ENCODE peak calls at places on chromosomes 7 and 10, in six cellular contexts. One of them, this sample, is unnamed. For H3K36me3, the result is how much of the 10 kb centered on the place peaks cover.

GRCh38 chr10:114403545-114404161 is 649 bp downstream of the AFAP1L2 start:
- DNase-seq in uterus: peak
- DNase-seq in IMR-90: no peak
- DNase-seq in HCT116: no peak
- DNase-seq in upper lobe of left lung: peak
- DNase-seq in adrenal gland: no peak
- DNase-seq in this sample: peak

GRCh38 chr7:106744507-106745180 is 83.7 kb upstream of the CCDC71L start:
- DNase-seq in uterus: no peak
- DNase-seq in IMR-90: no peak
- DNase-seq in HCT116: no peak
- DNase-seq in upper lobe of left lung: no peak
- DNase-seq in adrenal gland: no peak
- DNase-seq in this sample: no peak

GRCh38 chr10:116298586-116298985 is 25.6 kb upstream of the GFRA1 start:
- DNase-seq in uterus: no peak
- DNase-seq in IMR-90: no peak
- DNase-seq in HCT116: no peak
- DNase-seq in upper lobe of left lung: no peak
- DNase-seq in adrenal gland: no peak
- DNase-seq in this sample: no peak

GRCh38 chr7:106205621-106206222 is 79.1 kb downstream of the NAMPT start:
- DNase-seq in uterus: no peak
- DNase-seq in IMR-90: peak
- DNase-seq in HCT116: no peak
- DNase-seq in upper lobe of left lung: no peak
- DNase-seq in adrenal gland: no peak
- DNase-seq in this sample: no peak

GRCh38 chr10:93445097-93445960 is 36.8 kb downstream of the MYOF start:
- DNase-seq in uterus: peak
- DNase-seq in IMR-90: peak
- DNase-seq in HCT116: peak
- DNase-seq in upper lobe of left lung: peak
- DNase-seq in adrenal gland: peak
- DNase-seq in this sample: peak

GRCh38 chr10:66717221-66717981 is 208.4 kb upstream of the LRRTM3 start:
- DNase-seq in uterus: no peak
- DNase-seq in IMR-90: no peak
- DNase-seq in HCT116: no peak
- DNase-seq in upper lobe of left lung: no peak
- DNase-seq in adrenal gland: no peak
- DNase-seq in this sample: no peak

GRCh38 chr7:18429547-18429946 is 66.0 kb upstream of the HDAC9 start:
- DNase-seq in uterus: no peak
- DNase-seq in IMR-90: peak
- DNase-seq in HCT116: no peak
- DNase-seq in upper lobe of left lung: no peak
- DNase-seq in adrenal gland: no peak
- DNase-seq in this sample: no peak

GRCh38 chr10:72276013-72276387 is 2.3 kb downstream of the DDIT4 start:
- DNase-seq in uterus: no peak
- DNase-seq in IMR-90: no peak
- DNase-seq in HCT116: peak
- DNase-seq in upper lobe of left lung: no peak
- DNase-seq in adrenal gland: peak
- DNase-seq in this sample: no peak

GRCh38 chr10:19845963-19846362 is 29.7 kb downstream of the PLXDC2 start:
- DNase-seq in uterus: no peak
- DNase-seq in IMR-90: no peak
- DNase-seq in HCT116: no peak
- DNase-seq in upper lobe of left lung: no peak
- DNase-seq in adrenal gland: no peak
- DNase-seq in this sample: no peak

GRCh38 chr7:91557789-91558396 is 293.7 kb downstream of the FZD1 start:
- DNase-seq in uterus: peak
- DNase-seq in IMR-90: peak
- DNase-seq in HCT116: peak
- DNase-seq in upper lobe of left lung: no peak
- DNase-seq in adrenal gland: no peak
- DNase-seq in this sample: no peak

GRCh38 chr7:22587322-22587721 is 87.3 kb upstream of the STEAP1B start:
- DNase-seq in uterus: no peak
- DNase-seq in IMR-90: no peak
- DNase-seq in HCT116: no peak
- DNase-seq in upper lobe of left lung: no peak
- DNase-seq in adrenal gland: no peak
- DNase-seq in this sample: no peak

GRCh38 chr10:26725837-26726727 is 28.6 kb downstream of the PDSS1 start:
- DNase-seq in uterus: peak
- DNase-seq in IMR-90: peak
- DNase-seq in HCT116: peak
- DNase-seq in upper lobe of left lung: no peak
- DNase-seq in adrenal gland: peak
- DNase-seq in this sample: peak

GRCh38 chr10:132710036-132710686 is 75.8 kb downstream of the NKX6-2 start:
- DNase-seq in uterus: no peak
- DNase-seq in IMR-90: no peak
- DNase-seq in HCT116: no peak
- DNase-seq in upper lobe of left lung: peak
- DNase-seq in adrenal gland: no peak
- DNase-seq in this sample: no peak

GRCh38 chr7:617614-618538 is 98.2 kb upstream of the PDGFA start:
- DNase-seq in uterus: no peak
- DNase-seq in IMR-90: no peak
- DNase-seq in HCT116: no peak
- DNase-seq in upper lobe of left lung: no peak
- DNase-seq in adrenal gland: no peak
- DNase-seq in this sample: no peak

GRCh38 chr7:149197675-149198074 is 2.3 kb downstream of the ZNF282 start:
- DNase-seq in uterus: no peak
- DNase-seq in IMR-90: no peak
- DNase-seq in HCT116: no peak
- DNase-seq in upper lobe of left lung: no peak
- DNase-seq in adrenal gland: no peak
- DNase-seq in this sample: no peak

GRCh38 chr10:16952010-16952550 is 134.9 kb upstream of the RSU1 start:
- DNase-seq in uterus: no peak
- DNase-seq in IMR-90: no peak
- DNase-seq in HCT116: no peak
- DNase-seq in upper lobe of left lung: no peak
- DNase-seq in adrenal gland: no peak
- DNase-seq in this sample: no peak

GRCh38 chr7:36312064-36312914 is 77.4 kb upstream of the ANLN start:
- DNase-seq in uterus: no peak
- DNase-seq in IMR-90: no peak
- DNase-seq in HCT116: no peak
- DNase-seq in upper lobe of left lung: no peak
- DNase-seq in adrenal gland: peak
- DNase-seq in this sample: no peak

GRCh38 chr7:47796347-47796746 is 151.9 kb downstream of the PKD1L1 start:
- DNase-seq in uterus: no peak
- DNase-seq in IMR-90: peak
- DNase-seq in HCT116: no peak
- DNase-seq in upper lobe of left lung: no peak
- DNase-seq in adrenal gland: peak
- DNase-seq in this sample: no peak

GRCh38 chr7:3998060-3998459 is 684.0 kb upstream of the FOXK1 start:
- DNase-seq in uterus: no peak
- DNase-seq in IMR-90: peak
- DNase-seq in HCT116: no peak
- DNase-seq in upper lobe of left lung: peak
- DNase-seq in adrenal gland: no peak
- DNase-seq in this sample: no peak

GRCh38 chr10:27742195-27742925 is 3.3 kb downstream of the MKX start:
- DNase-seq in uterus: peak
- DNase-seq in IMR-90: peak
- DNase-seq in HCT116: peak
- DNase-seq in upper lobe of left lung: peak
- DNase-seq in adrenal gland: peak
- DNase-seq in this sample: peak

GRCh38 chr7:1523208-1523607 is 7.3 kb upstream of the MAFK start:
- DNase-seq in uterus: no peak
- DNase-seq in IMR-90: no peak
- DNase-seq in HCT116: no peak
- DNase-seq in upper lobe of left lung: peak
- DNase-seq in adrenal gland: no peak
- DNase-seq in this sample: no peak

GRCh38 chr10:75244487-75245353 is 9.0 kb upstream of the COMTD1 start:
- DNase-seq in uterus: no peak
- DNase-seq in IMR-90: no peak
- DNase-seq in HCT116: no peak
- DNase-seq in upper lobe of left lung: no peak
- DNase-seq in adrenal gland: no peak
- DNase-seq in this sample: no peak
- H3K36me3 ChIP-seq in uterus: under half
- H3K36me3 ChIP-seq in IMR-90: under half
- H3K36me3 ChIP-seq in HCT116: under half
- H3K36me3 ChIP-seq in upper lobe of left lung: under half
- H3K36me3 ChIP-seq in adrenal gland: under half
- H3K36me3 ChIP-seq in this sample: under half

GRCh38 chr10:74500806-74501205 is 325.6 kb upstream of the KAT6B start:
- DNase-seq in uterus: no peak
- DNase-seq in IMR-90: peak
- DNase-seq in HCT116: no peak
- DNase-seq in upper lobe of left lung: no peak
- DNase-seq in adrenal gland: no peak
- DNase-seq in this sample: no peak

GRCh38 chr10:74502963-74503608 is 323.3 kb upstream of the KAT6B start:
- DNase-seq in uterus: no peak
- DNase-seq in IMR-90: peak
- DNase-seq in HCT116: peak
- DNase-seq in upper lobe of left lung: no peak
- DNase-seq in adrenal gland: no peak
- DNase-seq in this sample: no peak

GRCh38 chr10:74500026-74500704 is 326.2 kb upstream of the KAT6B start:
- DNase-seq in uterus: no peak
- DNase-seq in IMR-90: no peak
- DNase-seq in HCT116: no peak
- DNase-seq in upper lobe of left lung: no peak
- DNase-seq in adrenal gland: no peak
- DNase-seq in this sample: no peak
- H3K4me3 ChIP-seq in uterus: no peak
- H3K4me3 ChIP-seq in IMR-90: no peak
- H3K4me3 ChIP-seq in HCT116: no peak
- H3K4me3 ChIP-seq in upper lobe of left lung: no peak
- H3K4me3 ChIP-seq in adrenal gland: no peak
- H3K4me3 ChIP-seq in this sample: no peak

DNA sequence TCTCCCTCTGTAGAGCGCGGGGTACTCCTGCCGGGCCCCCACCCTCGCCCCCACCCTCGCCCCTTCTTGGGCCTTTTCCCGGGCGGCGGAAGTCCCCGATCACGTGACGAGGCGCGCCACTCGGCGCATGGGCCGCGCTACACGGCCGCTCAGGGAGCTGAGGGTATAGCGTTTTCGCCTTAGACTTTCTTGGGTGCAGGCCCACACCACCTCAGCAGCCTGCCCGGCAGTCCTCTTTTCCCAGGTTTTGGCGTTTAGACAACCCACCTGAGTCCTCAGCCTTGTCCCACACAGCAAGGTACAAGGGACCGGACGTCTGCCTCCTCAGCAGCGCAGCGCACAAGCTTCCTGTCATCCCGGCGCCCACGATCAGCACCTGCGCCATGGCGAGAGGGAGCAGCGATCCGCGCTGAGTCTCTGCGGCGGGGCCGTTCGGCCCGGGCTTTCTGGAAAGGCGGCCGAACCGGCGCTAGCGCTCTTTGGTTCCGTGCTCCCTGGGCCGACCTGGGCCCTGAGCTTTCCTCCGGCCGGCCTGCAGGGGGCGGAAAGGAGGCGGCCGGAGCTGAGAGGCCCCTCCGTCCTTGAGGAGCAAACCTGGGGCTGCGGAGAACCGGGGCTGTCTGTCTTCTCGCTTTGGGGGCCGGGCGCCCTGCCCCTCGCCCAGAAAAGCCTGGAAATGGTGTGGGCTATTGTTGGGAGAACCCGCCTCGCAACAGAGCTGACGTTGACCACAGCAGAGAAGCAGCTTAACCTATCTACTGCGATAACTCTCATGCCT is at the start of gene RNLS:
- DNase-seq in uterus: peak
- DNase-seq in IMR-90: peak
- DNase-seq in HCT116: no peak
- DNase-seq in upper lobe of left lung: peak
- DNase-seq in adrenal gland: peak
- DNase-seq in this sample: peak
- TF ChIP-seq POLR2A in uterus: no peak
- TF ChIP-seq POLR2A in IMR-90: no peak
- TF ChIP-seq POLR2A in HCT116: no peak
- TF ChIP-seq POLR2A in upper lobe of left lung: no peak
- TF ChIP-seq POLR2A in adrenal gland: peak
- TF ChIP-seq POLR2A in this sample: no peak

GRCh38 chr10:103102195-103102594 is 90.9 kb downstream of the NT5C2 start:
- DNase-seq in uterus: no peak
- DNase-seq in IMR-90: no peak
- DNase-seq in HCT116: no peak
- DNase-seq in upper lobe of left lung: no peak
- DNase-seq in adrenal gland: no peak
- DNase-seq in this sample: no peak

GRCh38 chr10:103096130-103096529 is 96.9 kb downstream of the NT5C2 start:
- DNase-seq in uterus: no peak
- DNase-seq in IMR-90: no peak
- DNase-seq in HCT116: no peak
- DNase-seq in upper lobe of left lung: no peak
- DNase-seq in adrenal gland: no peak
- DNase-seq in this sample: no peak

GRCh38 chr10:103105462-103105861 is 87.6 kb downstream of the NT5C2 start:
- DNase-seq in uterus: no peak
- DNase-seq in IMR-90: no peak
- DNase-seq in HCT116: no peak
- DNase-seq in upper lobe of left lung: no peak
- DNase-seq in adrenal gland: no peak
- DNase-seq in this sample: no peak

GRCh38 chr10:103104721-103105120 is 88.4 kb downstream of the NT5C2 start:
- DNase-seq in uterus: no peak
- DNase-seq in IMR-90: no peak
- DNase-seq in HCT116: no peak
- DNase-seq in upper lobe of left lung: no peak
- DNase-seq in adrenal gland: no peak
- DNase-seq in this sample: no peak

DNA sequence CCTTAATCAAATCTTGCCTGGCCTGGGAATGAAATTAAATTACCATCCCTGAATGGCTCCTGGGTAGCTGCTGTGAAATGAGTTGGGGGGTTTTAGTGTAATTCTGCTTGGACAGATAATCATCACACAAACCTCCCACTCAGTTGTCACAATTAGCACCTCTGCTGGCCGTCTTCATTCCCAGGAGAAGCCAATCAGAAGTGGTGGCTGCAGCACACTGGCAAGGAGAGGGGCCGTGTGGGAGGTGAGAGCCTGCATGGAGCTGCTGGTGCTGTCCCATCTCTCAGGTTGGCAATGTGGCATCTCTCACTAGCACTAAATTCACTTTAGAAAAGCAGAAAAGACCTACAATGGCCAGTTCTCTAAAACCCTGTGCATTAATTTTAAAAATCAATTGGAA is 92.5 kb downstream of the NT5C2 start:
- DNase-seq in uterus: no peak
- DNase-seq in IMR-90: no peak
- DNase-seq in HCT116: no peak
- DNase-seq in upper lobe of left lung: no peak
- DNase-seq in adrenal gland: no peak
- DNase-seq in this sample: no peak
- H3K36me3 ChIP-seq in uterus: under half
- H3K36me3 ChIP-seq in IMR-90: under half
- H3K36me3 ChIP-seq in HCT116: under half
- H3K36me3 ChIP-seq in upper lobe of left lung: half or more
- H3K36me3 ChIP-seq in adrenal gland: under half
- H3K36me3 ChIP-seq in this sample: half or more

GRCh38 chr7:98105942-98106544 is 619 bp upstream of the LMTK2 start:
- DNase-seq in uterus: no peak
- DNase-seq in IMR-90: no peak
- DNase-seq in HCT116: no peak
- DNase-seq in upper lobe of left lung: no peak
- DNase-seq in adrenal gland: no peak
- DNase-seq in this sample: no peak
- H3K4me3 ChIP-seq in uterus: no peak
- H3K4me3 ChIP-seq in IMR-90: no peak
- H3K4me3 ChIP-seq in HCT116: no peak
- H3K4me3 ChIP-seq in upper lobe of left lung: no peak
- H3K4me3 ChIP-seq in adrenal gland: no peak
- H3K4me3 ChIP-seq in this sample: peak